ENCODE peak calls at places on chromosomes 12 and 14, in seven cellular contexts. One of them, this sample, is unnamed.

GRCh38 chr12:85004199-85004598 is 31.9 kb downstream of the TSPAN19 start:
- DNase-seq in sigmoid colon: no peak
- DNase-seq in heart left ventricle: no peak
- DNase-seq in Peyer's patch: no peak
- DNase-seq in stomach: no peak
- DNase-seq in H1: no peak
- DNase-seq in right lobe of liver: no peak
- DNase-seq in this sample: no peak

GRCh38 chr12:117805865-117806264 is 162.9 kb downstream of the KSR2 start:
- DNase-seq in sigmoid colon: no peak
- DNase-seq in heart left ventricle: no peak
- DNase-seq in Peyer's patch: no peak
- DNase-seq in stomach: no peak
- DNase-seq in H1: no peak
- DNase-seq in right lobe of liver: no peak
- DNase-seq in this sample: no peak

GRCh38 chr14:50109342-50109741 is 7.0 kb downstream of the VCPKMT start:
- DNase-seq in sigmoid colon: no peak
- DNase-seq in heart left ventricle: no peak
- DNase-seq in Peyer's patch: no peak
- DNase-seq in stomach: no peak
- DNase-seq in H1: no peak
- DNase-seq in right lobe of liver: no peak
- DNase-seq in this sample: no peak

GRCh38 chr12:63387736-63388135 is 236.7 kb upstream of the AVPR1A start:
- DNase-seq in sigmoid colon: no peak
- DNase-seq in heart left ventricle: no peak
- DNase-seq in Peyer's patch: no peak
- DNase-seq in stomach: no peak
- DNase-seq in H1: no peak
- DNase-seq in right lobe of liver: no peak
- DNase-seq in this sample: no peak

GRCh38 chr14:95507701-95508103 is 8.7 kb downstream of the SYNE3 start:
- DNase-seq in sigmoid colon: no peak
- DNase-seq in heart left ventricle: no peak
- DNase-seq in Peyer's patch: peak; percentile 45
- DNase-seq in stomach: peak; percentile 51
- DNase-seq in H1: no peak
- DNase-seq in right lobe of liver: peak; percentile 60
- DNase-seq in this sample: no peak

GRCh38 chr12:68878283-68878682 is 54.7 kb downstream of the CPM start:
- DNase-seq in sigmoid colon: no peak
- DNase-seq in heart left ventricle: no peak
- DNase-seq in Peyer's patch: no peak
- DNase-seq in stomach: no peak
- DNase-seq in H1: no peak
- DNase-seq in right lobe of liver: no peak
- DNase-seq in this sample: no peak

GRCh38 chr14:23432102-23432925 is 3.1 kb downstream of the MYH7 start:
- DNase-seq in sigmoid colon: peak; percentile 49
- DNase-seq in heart left ventricle: peak; percentile 19
- DNase-seq in Peyer's patch: no peak
- DNase-seq in stomach: no peak
- DNase-seq in H1: no peak
- DNase-seq in right lobe of liver: no peak
- DNase-seq in this sample: no peak

GRCh38 chr14:77505031-77505430 is 6.4 kb upstream of the ISM2 start:
- DNase-seq in sigmoid colon: no peak
- DNase-seq in heart left ventricle: no peak
- DNase-seq in Peyer's patch: no peak
- DNase-seq in stomach: no peak
- DNase-seq in H1: no peak
- DNase-seq in right lobe of liver: no peak
- DNase-seq in this sample: no peak

GRCh38 chr14:87994974-87995373 is 2.0 kb upstream of the GALC start:
- DNase-seq in sigmoid colon: no peak
- DNase-seq in heart left ventricle: no peak
- DNase-seq in Peyer's patch: no peak
- DNase-seq in stomach: no peak
- DNase-seq in H1: no peak
- DNase-seq in right lobe of liver: no peak
- DNase-seq in this sample: no peak

GRCh38 chr14:30045720-30046119 is 118.1 kb upstream of the PRKD1 start:
- DNase-seq in sigmoid colon: no peak
- DNase-seq in heart left ventricle: no peak
- DNase-seq in Peyer's patch: no peak
- DNase-seq in stomach: no peak
- DNase-seq in H1: no peak
- DNase-seq in right lobe of liver: no peak
- DNase-seq in this sample: no peak

GRCh38 chr14:105220699-105221597 is 27.4 kb upstream of the BTBD6 start:
- DNase-seq in sigmoid colon: no peak
- DNase-seq in heart left ventricle: peak; percentile 70
- DNase-seq in Peyer's patch: no peak
- DNase-seq in stomach: peak; percentile 73
- DNase-seq in H1: no peak
- DNase-seq in right lobe of liver: peak; percentile 71
- DNase-seq in this sample: no peak

GRCh38 chr12:41013921-41014642 is 174.0 kb upstream of the PDZRN4 start:
- DNase-seq in sigmoid colon: no peak
- DNase-seq in heart left ventricle: no peak
- DNase-seq in Peyer's patch: no peak
- DNase-seq in stomach: no peak
- DNase-seq in H1: no peak
- DNase-seq in right lobe of liver: no peak
- DNase-seq in this sample: no peak

GRCh38 chr12:54397157-54397556 is 12.6 kb upstream of the ZNF385A start:
- DNase-seq in sigmoid colon: no peak
- DNase-seq in heart left ventricle: no peak
- DNase-seq in Peyer's patch: no peak
- DNase-seq in stomach: no peak
- DNase-seq in H1: no peak
- DNase-seq in right lobe of liver: no peak
- DNase-seq in this sample: no peak

GRCh38 chr12:1572731-1573130 is 21.6 kb downstream of the FBXL14 start:
- DNase-seq in sigmoid colon: no peak
- DNase-seq in heart left ventricle: no peak
- DNase-seq in Peyer's patch: no peak
- DNase-seq in stomach: no peak
- DNase-seq in H1: no peak
- DNase-seq in right lobe of liver: no peak
- DNase-seq in this sample: no peak

GRCh38 chr14:95189400-95190162 is 32.3 kb upstream of the DICER1 start:
- DNase-seq in sigmoid colon: no peak
- DNase-seq in heart left ventricle: no peak
- DNase-seq in Peyer's patch: no peak
- DNase-seq in stomach: no peak
- DNase-seq in H1: no peak
- DNase-seq in right lobe of liver: no peak
- DNase-seq in this sample: no peak

GRCh38 chr14:89351958-89352404 is 65.1 kb downstream of the FOXN3 start:
- DNase-seq in sigmoid colon: no peak
- DNase-seq in heart left ventricle: no peak
- DNase-seq in Peyer's patch: no peak
- DNase-seq in stomach: no peak
- DNase-seq in H1: no peak
- DNase-seq in right lobe of liver: peak; percentile 73
- DNase-seq in this sample: no peak

GRCh38 chr12:81942588-81942987 is 183.4 kb upstream of the PPFIA2 start:
- DNase-seq in sigmoid colon: no peak
- DNase-seq in heart left ventricle: no peak
- DNase-seq in Peyer's patch: no peak
- DNase-seq in stomach: no peak
- DNase-seq in H1: no peak
- DNase-seq in right lobe of liver: no peak
- DNase-seq in this sample: no peak

GRCh38 chr12:112303004-112303403 is 79.2 kb downstream of the HECTD4 start:
- DNase-seq in sigmoid colon: no peak
- DNase-seq in heart left ventricle: no peak
- DNase-seq in Peyer's patch: no peak
- DNase-seq in stomach: no peak
- DNase-seq in H1: no peak
- DNase-seq in right lobe of liver: no peak
- DNase-seq in this sample: peak; percentile 37

GRCh38 chr12:97784904-97785303 is 322.3 kb downstream of the RMST start:
- DNase-seq in sigmoid colon: no peak
- DNase-seq in heart left ventricle: no peak
- DNase-seq in Peyer's patch: no peak
- DNase-seq in stomach: no peak
- DNase-seq in H1: peak; percentile 9
- DNase-seq in right lobe of liver: no peak
- DNase-seq in this sample: no peak

GRCh38 chr12:38905480-38906351 is at the start of gene CPNE8:
- DNase-seq in sigmoid colon: peak; percentile 95
- DNase-seq in heart left ventricle: peak; percentile 87
- DNase-seq in Peyer's patch: peak; percentile 81
- DNase-seq in stomach: peak; percentile 61
- DNase-seq in H1: no peak
- DNase-seq in right lobe of liver: peak; percentile 92
- DNase-seq in this sample: peak; percentile 36
- TF ChIP-seq POLR2A in sigmoid colon: no peak
- TF ChIP-seq POLR2A in heart left ventricle: peak; percentile 55
- TF ChIP-seq POLR2A in Peyer's patch: peak; percentile 39
- TF ChIP-seq POLR2A in stomach: no peak
- TF ChIP-seq POLR2A in H1: no peak
- TF ChIP-seq POLR2A in right lobe of liver: peak; percentile 76
- TF ChIP-seq POLR2A in this sample: peak; percentile 23

DNA sequence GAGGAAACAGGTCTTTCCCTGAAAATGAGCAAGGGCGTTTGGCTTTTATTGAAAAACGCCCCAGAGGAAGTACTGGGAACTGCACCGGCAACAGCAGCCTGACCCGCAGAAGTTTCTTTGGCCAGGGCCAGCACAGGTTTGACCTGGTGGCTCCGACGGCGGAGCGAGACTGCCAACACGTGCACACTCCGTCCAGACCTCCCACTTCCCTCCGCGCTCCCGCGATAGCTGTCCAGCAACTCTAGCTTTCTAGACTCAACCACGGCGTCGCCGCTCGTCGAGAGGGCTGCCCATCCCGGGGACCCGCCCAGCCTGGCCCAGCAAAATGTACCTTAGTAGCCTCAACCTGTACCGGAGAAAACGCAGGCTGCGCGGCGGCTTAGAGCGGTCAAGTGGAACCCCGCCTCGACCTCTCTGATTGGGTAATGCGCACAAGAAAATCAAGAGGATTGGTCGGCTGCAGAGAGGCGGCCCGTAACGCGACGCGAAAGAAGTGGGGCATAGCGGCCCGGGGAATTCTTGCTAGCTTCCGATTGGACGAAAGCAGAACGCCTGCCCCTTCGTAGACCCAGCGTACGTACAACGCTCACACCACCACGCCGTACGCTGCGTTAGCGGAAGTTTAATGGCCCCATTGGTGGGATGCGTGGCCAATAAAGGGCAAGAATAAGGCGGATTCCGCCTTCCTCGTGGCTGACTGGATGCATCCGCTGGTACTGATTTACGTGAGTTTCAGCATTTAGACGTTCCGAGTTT is at the start of gene WDR89:
- DNase-seq in sigmoid colon: peak; percentile 99
- DNase-seq in heart left ventricle: peak; percentile 98
- DNase-seq in Peyer's patch: peak; percentile 99
- DNase-seq in stomach: peak; percentile 97
- DNase-seq in H1: peak; percentile 98
- DNase-seq in right lobe of liver: peak; percentile 98
- DNase-seq in this sample: peak; percentile 66
- TF ChIP-seq POLR2A in sigmoid colon: no peak
- TF ChIP-seq POLR2A in heart left ventricle: peak; percentile 44
- TF ChIP-seq POLR2A in Peyer's patch: peak; percentile 57
- TF ChIP-seq POLR2A in stomach: no peak
- TF ChIP-seq POLR2A in H1: peak; percentile 78
- TF ChIP-seq POLR2A in right lobe of liver: peak; percentile 94
- TF ChIP-seq POLR2A in this sample: peak; percentile 94

DNA sequence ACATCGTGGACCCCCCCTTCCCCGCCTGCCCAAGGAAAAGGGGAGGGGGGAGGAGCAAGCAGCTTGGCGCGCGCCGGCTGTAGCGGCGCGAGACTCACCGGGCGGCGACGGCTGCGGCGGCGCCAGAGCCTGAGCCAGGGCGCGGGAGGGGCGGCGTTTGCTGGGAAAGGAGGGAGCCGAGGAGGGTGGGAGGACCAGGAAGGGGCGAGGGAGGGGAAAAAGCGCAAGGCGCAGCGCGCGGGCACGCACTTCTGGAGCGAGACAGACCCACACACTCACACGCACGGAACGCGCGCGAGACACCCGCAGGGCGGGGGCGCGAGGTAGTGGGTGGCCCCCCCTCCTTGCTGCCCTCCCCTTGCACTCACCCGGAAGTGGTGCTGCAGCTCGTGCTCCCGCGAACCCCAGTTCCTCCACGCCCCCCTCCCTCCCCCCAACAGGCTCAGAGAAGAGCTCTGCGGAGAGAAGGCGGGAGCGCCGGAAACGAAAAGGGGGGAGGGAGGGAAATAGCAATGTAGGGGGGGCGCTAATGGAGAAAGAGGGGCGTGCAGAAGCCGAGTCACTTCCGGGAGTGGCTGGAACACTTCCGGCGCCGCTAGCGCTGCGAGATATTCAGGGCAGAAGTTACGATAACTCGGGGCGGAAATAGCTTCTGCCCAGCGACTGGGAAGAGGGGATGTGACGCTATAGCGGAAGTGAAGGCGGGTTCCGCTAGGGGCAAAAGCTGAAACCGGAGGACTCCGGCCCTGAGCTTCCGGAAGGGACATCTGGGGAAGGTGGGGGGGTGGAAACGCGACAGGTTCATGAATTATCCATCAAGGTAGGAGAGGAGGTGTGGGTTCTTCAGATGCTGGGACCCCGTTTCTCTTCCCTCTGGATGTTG is at the start of gene ZNF384:
- DNase-seq in sigmoid colon: peak; percentile 99
- DNase-seq in heart left ventricle: peak; percentile 99
- DNase-seq in Peyer's patch: peak; percentile 99
- DNase-seq in stomach: peak; percentile 97
- DNase-seq in H1: peak; percentile 97
- DNase-seq in right lobe of liver: peak; percentile 99
- DNase-seq in this sample: peak; percentile 96
- TF ChIP-seq POLR2A in sigmoid colon: peak; percentile 30
- TF ChIP-seq POLR2A in heart left ventricle: peak; percentile 58
- TF ChIP-seq POLR2A in Peyer's patch: peak; percentile 57
- TF ChIP-seq POLR2A in stomach: no peak
- TF ChIP-seq POLR2A in H1: no peak
- TF ChIP-seq POLR2A in right lobe of liver: peak; percentile 61
- TF ChIP-seq POLR2A in this sample: peak; percentile 83

GRCh38 chr12:46370380-46370734 is 2.2 kb downstream of the SLC38A2 start:
- DNase-seq in sigmoid colon: no peak
- DNase-seq in heart left ventricle: no peak
- DNase-seq in Peyer's patch: no peak
- DNase-seq in stomach: no peak
- DNase-seq in H1: no peak
- DNase-seq in right lobe of liver: no peak
- DNase-seq in this sample: no peak

GRCh38 chr12:46370792-46371717 is 1.5 kb downstream of the SLC38A2 start:
- DNase-seq in sigmoid colon: peak; percentile 95
- DNase-seq in heart left ventricle: peak; percentile 93
- DNase-seq in Peyer's patch: peak; percentile 96
- DNase-seq in stomach: peak; percentile 94
- DNase-seq in H1: no peak
- DNase-seq in right lobe of liver: peak; percentile 93
- DNase-seq in this sample: peak; percentile 77

GRCh38 chr12:46372131-46372851 is at the start of gene SLC38A2:
- DNase-seq in sigmoid colon: peak; percentile 99
- DNase-seq in heart left ventricle: peak; percentile 99
- DNase-seq in Peyer's patch: peak; percentile 99
- DNase-seq in stomach: peak; percentile 99
- DNase-seq in H1: no peak
- DNase-seq in right lobe of liver: peak; percentile 99
- DNase-seq in this sample: peak; percentile 88

GRCh38 chr12:46372852-46373302 is 304 bp upstream of the SLC38A2 start:
- DNase-seq in sigmoid colon: no peak
- DNase-seq in heart left ventricle: no peak
- DNase-seq in Peyer's patch: no peak
- DNase-seq in stomach: no peak
- DNase-seq in H1: no peak
- DNase-seq in right lobe of liver: no peak
- DNase-seq in this sample: no peak

GRCh38 chr12:46371718-46372130 is 849 bp downstream of the SLC38A2 start:
- DNase-seq in sigmoid colon: peak; percentile 89
- DNase-seq in heart left ventricle: peak; percentile 64
- DNase-seq in Peyer's patch: peak; percentile 84
- DNase-seq in stomach: peak; percentile 72
- DNase-seq in H1: no peak
- DNase-seq in right lobe of liver: peak; percentile 82
- DNase-seq in this sample: peak; percentile 30
- TF ChIP-seq POLR2A in sigmoid colon: no peak
- TF ChIP-seq POLR2A in heart left ventricle: no peak
- TF ChIP-seq POLR2A in Peyer's patch: no peak
- TF ChIP-seq POLR2A in stomach: no peak
- TF ChIP-seq POLR2A in H1: peak; percentile 16
- TF ChIP-seq POLR2A in right lobe of liver: peak; percentile 15
- TF ChIP-seq POLR2A in this sample: no peak

This sample was measured in GM12891.